ENCODE peak calls at places on chromosomes 6 and 20, in ten cellular contexts. O is NCI-H1930; N is activated T-helper 9 cell treated with anti-CD3 and anti-CD28 coated beads, Interleukin-2, amount 50 U/mL, for 16 hours; J is endothelial cell; Z is NCI-H1436; L is dermis microvascular lymphatic vessel endothelial cell; G is ovary; K is naive thymus-derived CD8-positive, alpha-beta T cell; B is naive thymus-derived CD4-positive, alpha-beta T cell; D is stimulated activated CD4-positive, alpha-beta T cell treated with anti-CD3 and anti-CD28 coated beads, Interleukin-2, amount 100 ng/mL, for 48 hours. P is an unnamed sample.

GRCh38 chr6:37878150-37878710 is 58.7 kb downstream of the ZFAND3 start:
- DNase-seq in L (no peak), K (no peak), G (no peak), B (no peak), O (no peak), D (no peak), N (no peak), J (no peak), Z (no peak), P (no peak)

GRCh38 chr20:54158226-54158625 is 15.6 kb downstream of the CYP24A1 start:
- DNase-seq in B (no peak), K (no peak), G (no peak), J (no peak), Z (no peak), N (no peak), O (no peak), L (no peak), D (no peak), P (no peak)

GRCh38 chr6:126153661-126154060 is 167.3 kb downstream of the TRMT11 start:
- DNase-seq in K (no peak), N (no peak), O (no peak), D (no peak), B (no peak), Z (no peak), G (no peak), L (no peak), J (no peak), P (no peak)

GRCh38 chr6:170205126-170205525 is 85.8 kb downstream of the DLL1 start:
- DNase-seq in N (no peak), O (no peak), G (no peak), K (no peak), L (no peak), B (no peak), Z (no peak), D (no peak), J (no peak), P (peak)

GRCh38 chr6:33737267-33738026 is 9.3 kb downstream of the IP6K3 start:
- DNase-seq in O (no peak), G (no peak), B (no peak), J (no peak), K (no peak), L (no peak), Z (no peak), N (no peak), D (no peak), P (no peak)

GRCh38 chr6:137341721-137342195 is 122.6 kb upstream of the IFNGR1 start:
- DNase-seq in G (no peak), Z (no peak), K (peak), J (no peak), B (peak), N (peak), L (no peak), D (peak), O (no peak), P (peak)

GRCh38 chr6:35415065-35415880 is 36.9 kb upstream of the FANCE start:
- DNase-seq in B (no peak), O (no peak), K (no peak), L (peak), J (peak), N (no peak), Z (peak), D (no peak), G (peak), P (peak)

GRCh38 chr6:155093430-155093829 is 98.3 kb downstream of the TIAM2 start:
- DNase-seq in L (no peak), N (no peak), B (no peak), K (peak), Z (no peak), D (no peak), G (no peak), O (no peak), J (no peak), P (peak)

GRCh38 chr6:11331136-11331535 is 98.7 kb upstream of the NEDD9 start:
- DNase-seq in B (no peak), N (no peak), O (no peak), K (no peak), Z (no peak), J (no peak), D (no peak), G (no peak), L (no peak), P (no peak)

GRCh38 chr6:123393333-123393732 is 243.4 kb downstream of the TRDN start:
- DNase-seq in J (no peak), L (peak), Z (peak), K (no peak), D (no peak), B (no peak), G (no peak), N (no peak), O (peak), P (no peak)

GRCh38 chr6:87054143-87054833 is 40.6 kb downstream of the CGA start:
- DNase-seq in N (no peak), Z (no peak), L (no peak), J (no peak), G (no peak), B (no peak), K (no peak), D (no peak), O (no peak), P (no peak)

GRCh38 chr6:110484321-110484720 is 7.9 kb upstream of the SLC22A16 start:
- DNase-seq in L (no peak), J (no peak), N (no peak), K (no peak), G (no peak), D (no peak), B (no peak), Z (no peak), O (no peak), P (no peak)

GRCh38 chr20:32806356-32806755 is 13.4 kb upstream of the MAPRE1 start:
- DNase-seq in B (no peak), K (no peak), D (no peak), G (no peak), J (no peak), N (no peak), Z (no peak), L (no peak), O (no peak), P (no peak)

GRCh38 chr6:33906413-33906812 is 102.6 kb upstream of the MLN start:
- DNase-seq in D (no peak), B (no peak), L (no peak), K (no peak), J (no peak), Z (no peak), G (no peak), O (no peak), N (no peak), P (no peak)

GRCh38 chr6:4010682-4011081 is 68.3 kb downstream of the FAM217A start:
- DNase-seq in K (peak), D (no peak), Z (no peak), N (no peak), O (no peak), L (no peak), J (no peak), B (no peak), G (no peak), P (peak)

GRCh38 chr6:168735268-168735949 is 294.4 kb downstream of the SMOC2 start:
- DNase-seq in J (no peak), L (no peak), K (no peak), N (no peak), B (no peak), G (no peak), O (no peak), Z (no peak), D (no peak), P (no peak)

GRCh38 chr6:108721308-108721707 is 126.9 kb upstream of the ARMC2 start:
- DNase-seq in G (no peak), Z (no peak), D (no peak), N (no peak), J (no peak), L (no peak), K (no peak), B (no peak), O (no peak), P (no peak)

GRCh38 chr6:137923866-137924616 is 57.0 kb downstream of the TNFAIP3 start:
- DNase-seq in Z (no peak), N (no peak), L (no peak), J (no peak), O (no peak), D (no peak), B (no peak), G (no peak), K (no peak), P (no peak)

GRCh38 chr6:41371992-41372525 is 36.7 kb downstream of the NCR2 start:
- DNase-seq in L (no peak), G (peak), Z (no peak), O (no peak), B (no peak), K (peak), J (peak), N (no peak), D (no peak), P (no peak)

GRCh38 chr6:19835605-19836004 is 1.6 kb upstream of the ID4 start:
- DNase-seq in O (no peak), B (no peak), N (no peak), Z (no peak), K (no peak), G (no peak), L (no peak), J (no peak), D (no peak), P (no peak)

GRCh38 chr20:31632503-31633338 is 5.0 kb upstream of the COX4I2 start:
- DNase-seq in K (no peak), G (no peak), Z (no peak), D (no peak), L (no peak), N (no peak), B (no peak), J (no peak), O (no peak), P (no peak)

GRCh38 chr6:131258816-131259476 is 123.7 kb downstream of the AKAP7 start:
- DNase-seq in Z (no peak), D (no peak), K (no peak), O (no peak), B (no peak), J (no peak), L (no peak), N (no peak), G (no peak), P (no peak)

GRCh38 chr20:62122659-62123449 is 579 bp downstream of the LSM14B start:
- DNase-seq in O (peak), B (peak), J (no peak), G (peak), D (no peak), K (peak), Z (peak), L (no peak), N (no peak), P (peak)

GRCh38 chr6:108161724-108162282 is 4.0 kb upstream of the NR2E1 start:
- DNase-seq in L (no peak), D (no peak), N (no peak), Z (no peak), J (no peak), G (no peak), B (no peak), K (no peak), O (no peak), P (no peak)

P was measured in activated CD8-positive, alpha-beta T cell treated with anti-CD3 and anti-CD28 coated beads, Interleukin-2, amount 10 ng/mL, durations not matched to agents 7 days and 5 days.